ENCODE peak calls at places on chromosomes 7 and 10, in eight cellular contexts. I, R, W, Q, G, K, M and U are unnamed samples.

GRCh38 chr7:65448824-65449504 is 75.3 kb downstream of the ZNF92 start:
- DNase-seq in K (no peak), W (no peak), Q (no peak), I (no peak), G (no peak), M (peak; percentile 12), R (no peak), U (no peak)

GRCh38 chr10:4459531-4459930 is 366.5 kb upstream of the AKR1E2 start:
- DNase-seq in R (no peak), Q (no peak), W (no peak), G (no peak), K (no peak), I (no peak), M (no peak), U (no peak)

GRCh38 chr10:133462512-133463305 is 9.0 kb downstream of the SCART1 start:
- DNase-seq in G (no peak), K (no peak), W (no peak), M (no peak), Q (no peak), I (no peak), R (no peak), U (no peak)

GRCh38 chr7:117086788-117087187 is 133.5 kb downstream of the ST7 start:
- DNase-seq in K (no peak), M (no peak), G (no peak), W (peak; percentile 72), I (no peak), R (no peak), Q (no peak), U (peak; percentile 40)

GRCh38 chr10:50619171-50619570 is 4.6 kb downstream of the SGMS1 start:
- DNase-seq in G (no peak), I (no peak), W (no peak), M (no peak), Q (no peak), K (no peak), R (no peak), U (no peak)

GRCh38 chr7:119999743-120000475 is 273.1 kb upstream of the KCND2 start:
- DNase-seq in K (no peak), Q (no peak), W (no peak), M (no peak), I (no peak), G (no peak), R (no peak), U (no peak)

GRCh38 chr10:11875499-11876281 is 52.5 kb downstream of the PROSER2 start:
- DNase-seq in G (peak; percentile 78), R (peak; percentile 89), W (no peak), I (peak; percentile 89), M (peak; percentile 97), K (peak; percentile 82), Q (no peak), U (peak; percentile 79)

GRCh38 chr10:32445740-32446615 is at the start of gene CCDC7:
- DNase-seq in K (peak; percentile 84), R (peak; percentile 60), G (peak; percentile 80), W (peak; percentile 85), I (peak; percentile 86), Q (peak; percentile 65), M (peak; percentile 70), U (peak; percentile 92)

GRCh38 chr7:87332321-87332720 is 13.1 kb upstream of the CROT start:
- DNase-seq in R (no peak), W (no peak), I (no peak), G (no peak), Q (no peak), K (no peak), M (no peak), U (no peak)

GRCh38 chr10:44801383-44802327 is 109.5 kb upstream of the TMEM72 start:
- DNase-seq in G (peak; percentile 89), Q (no peak), I (no peak), M (peak; percentile 63), W (no peak), R (peak; percentile 27), K (peak; percentile 97), U (no peak)

GRCh38 chr10:9211228-9211627 is 1156.7 kb downstream of the GATA3 start:
- DNase-seq in K (no peak), G (no peak), R (no peak), M (no peak), W (no peak), I (no peak), Q (no peak), U (no peak)

GRCh38 chr10:71840177-71840711 is 10.8 kb downstream of the PSAP start:
- DNase-seq in K (peak; percentile 60), R (no peak), W (no peak), G (peak; percentile 94), I (no peak), M (peak; percentile 88), Q (no peak), U (peak; percentile 68)

GRCh38 chr10:10207538-10207937 is 810.1 kb upstream of the CELF2 start:
- DNase-seq in I (no peak), Q (no peak), W (no peak), M (no peak), K (no peak), G (no peak), R (no peak), U (no peak)

GRCh38 chr7:130352335-130353074 is 7.9 kb downstream of the CPA5 start:
- DNase-seq in M (no peak), K (no peak), I (no peak), R (no peak), Q (no peak), G (no peak), W (no peak), U (no peak)

GRCh38 chr10:92410501-92410900 is 119.5 kb downstream of the MARCHF5 start:
- DNase-seq in M (no peak), G (no peak), R (no peak), K (no peak), Q (no peak), W (no peak), I (no peak), U (peak; percentile 44)

GRCh38 chr7:41472427-41473125 is 230.3 kb downstream of the INHBA start:
- DNase-seq in I (no peak), Q (no peak), K (no peak), W (no peak), G (no peak), M (no peak), R (no peak), U (no peak)

GRCh38 chr10:109393425-109393824 is 529.9 kb downstream of the XPNPEP1 start:
- DNase-seq in Q (no peak), K (no peak), G (no peak), W (no peak), I (no peak), R (no peak), M (no peak), U (no peak)

GRCh38 chr10:122163182-122164027 is 107.7 kb upstream of the BTBD16 start:
- DNase-seq in W (peak; percentile 34), G (peak; percentile 31), I (no peak), R (no peak), M (no peak), Q (no peak), K (no peak), U (no peak)

GRCh38 chr10:121942749-121943148 is 14.9 kb upstream of the ATE1 start:
- DNase-seq in Q (no peak), G (no peak), R (no peak), M (no peak), W (peak; percentile 95), K (no peak), I (no peak), U (no peak)

GRCh38 chr10:5434017-5434753 is 21.8 kb downstream of the NET1 start:
- DNase-seq in I (no peak), W (peak; percentile 38), K (no peak), G (no peak), M (no peak), Q (no peak), R (no peak), U (peak; percentile 71)

GRCh38 chr7:145497911-145498525 is 618.6 kb upstream of the CNTNAP2 start:
- DNase-seq in R (no peak), W (no peak), I (no peak), G (no peak), M (no peak), K (no peak), Q (no peak), U (no peak)

DNA sequence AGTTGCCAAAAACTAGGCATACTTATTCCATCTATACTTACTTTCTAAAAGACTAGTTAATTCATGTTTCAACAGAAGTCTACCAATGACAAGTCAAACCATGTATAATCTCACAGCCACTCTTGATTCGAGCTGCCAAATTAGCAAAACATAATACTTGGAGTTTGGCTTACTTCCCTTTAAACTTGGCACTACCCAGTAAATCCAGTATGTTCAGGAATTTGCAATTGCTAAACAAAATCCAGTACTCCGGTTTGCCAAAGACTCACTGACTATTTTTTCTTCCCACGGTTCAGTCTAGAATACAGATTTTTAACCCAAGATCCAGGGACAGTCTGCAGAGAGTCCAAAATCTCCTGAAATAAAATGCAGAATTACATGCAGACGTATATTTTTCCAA is 4.6 kb downstream of the OAT start:
- DNase-seq in Q (no peak), G (no peak), I (no peak), K (no peak), W (no peak), R (no peak), M (no peak), U (no peak)
- TF ChIP-seq POLR2A in Q (no peak), G (no peak), I (no peak), K (no peak), W (no peak), R (no peak), M (no peak), U (no peak)

DNA sequence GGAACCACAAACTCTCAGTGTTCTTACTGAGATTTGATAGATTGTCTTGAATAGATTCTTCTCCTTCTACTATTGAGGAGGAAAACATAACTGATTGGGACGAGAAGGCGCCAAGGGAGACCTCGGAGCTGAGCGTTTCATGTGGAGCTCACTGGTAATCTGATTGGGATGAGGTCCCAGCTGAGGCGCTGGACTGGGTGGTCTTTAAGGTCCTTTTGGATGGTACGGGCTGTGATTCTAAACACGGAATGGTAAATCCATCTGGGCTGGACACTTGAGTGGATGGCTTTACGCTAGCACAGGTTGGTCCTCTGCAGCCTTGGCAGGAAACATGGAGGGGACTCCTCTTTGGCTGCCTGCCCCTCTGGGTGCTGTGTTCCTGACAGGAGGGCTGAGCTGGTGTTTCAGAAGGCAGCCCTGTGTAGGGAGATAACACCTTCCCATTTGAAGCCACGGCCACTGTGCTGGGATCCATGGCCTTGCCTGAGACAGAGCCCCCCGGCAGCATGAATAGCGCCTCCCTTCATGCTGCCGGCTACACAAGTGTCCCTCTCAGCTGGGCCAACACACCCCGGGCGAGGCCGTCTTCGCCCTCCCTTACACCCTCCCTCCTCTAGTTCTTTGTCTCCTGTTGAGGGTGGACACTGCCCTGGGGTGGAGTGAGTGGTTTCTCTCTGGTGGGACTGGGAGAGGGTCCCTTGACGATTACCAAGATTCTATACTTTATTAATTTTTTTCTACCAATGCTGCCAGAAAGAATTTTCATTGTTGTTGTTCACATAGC is 203.2 kb upstream of the SHH start:
- DNase-seq in G (no peak), I (no peak), K (no peak), M (no peak), W (no peak), Q (no peak), R (no peak), U (no peak)
- TF ChIP-seq POLR2A in G (no peak), I (no peak), K (no peak), M (no peak), W (no peak), Q (no peak), R (no peak), U (no peak)

GRCh38 chr10:74738543-74738942 is 87.9 kb upstream of the KAT6B start:
- DNase-seq in I (no peak), Q (no peak), R (no peak), K (no peak), W (peak; percentile 76), G (no peak), M (no peak), U (no peak)
- TF ChIP-seq POLR2A in I (no peak), Q (no peak), R (no peak), K (no peak), W (no peak), G (no peak), M (no peak), U (no peak)

GRCh38 chr7:816300-816750 is 16.0 kb upstream of the SUN1 start:
- DNase-seq in G (peak; percentile 98), R (peak; percentile 97), K (peak; percentile 98), Q (peak; percentile 98), I (peak; percentile 98), M (peak; percentile 100), W (peak; percentile 97), U (peak; percentile 97)
- TF ChIP-seq POLR2A in G (peak; percentile 80), R (no peak), K (peak; percentile 75), Q (peak; percentile 74), I (peak; percentile 27), M (peak; percentile 90), W (peak; percentile 49), U (no peak)